ENCODE peak calls at places on chromosomes 13 and 19, in four cellular contexts. X is activated CD8-positive, alpha-beta T cell treated with anti-CD3 and anti-CD28 coated beads for 36 hours; V is NCI-H1105 treated with DMSO at 0.1 percent for 48 hours; Q is aorta. M is an unnamed sample.

GRCh38 chr19:14536926-14537692 is 7.7 kb downstream of the TECR start:
- DNase-seq in X (peak; percentile 75), V (no peak), Q (peak; percentile 82), M (peak; percentile 48)

GRCh38 chr13:54034047-54034446 is 1005.4 kb downstream of the OLFM4 start:
- DNase-seq in X (no peak), V (no peak), Q (no peak), M (no peak)

GRCh38 chr13:50107205-50107604 is 92.0 kb downstream of the KCNRG start:
- DNase-seq in X (no peak), V (no peak), Q (no peak), M (no peak)

GRCh38 chr19:44607917-44608316 is 5.4 kb upstream of the IGSF23 start:
- DNase-seq in Q (no peak), X (no peak), V (no peak), M (no peak)

GRCh38 chr13:67308004-67308772 is 78.1 kb upstream of the PCDH9 start:
- DNase-seq in V (no peak), Q (no peak), X (no peak), M (no peak)

GRCh38 chr19:30856786-30857185 is 484.6 kb downstream of the ZNF536 start:
- DNase-seq in V (no peak), X (no peak), Q (no peak), M (no peak)

GRCh38 chr19:1410136-1410786 is 2.9 kb downstream of the DAZAP1 start:
- DNase-seq in X (peak; percentile 66), Q (no peak), V (no peak), M (no peak)

GRCh38 chr13:19910336-19911072 is 47.1 kb upstream of the ZMYM5 start:
- DNase-seq in Q (no peak), X (no peak), V (no peak), M (no peak)

GRCh38 chr19:14073925-14074838 is 1.6 kb downstream of the MISP3 start:
- DNase-seq in Q (no peak), V (no peak), X (peak; percentile 50), M (no peak)

GRCh38 chr13:76865996-76866503 is 20.2 kb downstream of the KCTD12 start:
- DNase-seq in V (no peak), X (no peak), Q (no peak), M (no peak)

GRCh38 chr13:103130681-103131210 is 64.5 kb upstream of the SLC10A2 start:
- DNase-seq in Q (no peak), X (no peak), V (no peak), M (no peak)

GRCh38 chr13:110643324-110643723 is 28.0 kb downstream of the NAXD start:
- DNase-seq in V (peak; percentile 76), Q (no peak), X (no peak), M (no peak)

GRCh38 chr13:111153977-111154332 is 38.8 kb downstream of the ARHGEF7 start:
- DNase-seq in Q (no peak), X (no peak), V (peak; percentile 14), M (no peak)

GRCh38 chr13:48603375-48603774 is 50.4 kb upstream of the CYSLTR2 start:
- DNase-seq in X (no peak), V (no peak), Q (no peak), M (no peak)